ENCODE peak calls at places on chromosomes 4 and X, in nine cellular contexts. X is AG10803; M is aorta; P is naive thymus-derived CD4-positive, alpha-beta T cell; U is left ventricle myocardium inferior; H is HCT116; T is neural progenitor cell; Z is tibial artery; F is GM12865. R is an unnamed sample.

GRCh38 chr4:115678425-115678941 is 565.1 kb upstream of the NDST4 start:
- DNase-seq in F (no peak), T (no peak), M (no peak), P (no peak), H (no peak), U (no peak), X (no peak), Z (no peak), R (no peak)

GRCh38 chr4:128354205-128354821 is 66.7 kb upstream of the PGRMC2 start:
- DNase-seq in M (no peak), T (no peak), Z (no peak), H (no peak), F (no peak), P (no peak), X (peak), U (no peak), R (no peak)

GRCh38 chr4:56698329-56698728 is 17.2 kb upstream of the HOPX start:
- DNase-seq in Z (no peak), X (peak), H (no peak), T (no peak), M (no peak), P (no peak), U (no peak), F (no peak), R (no peak)

GRCh38 chrX:140817943-140818342 is 108.4 kb downstream of the LINC00632 start:
- DNase-seq in U (no peak), T (peak), M (no peak), X (peak), Z (no peak), P (no peak), F (peak), H (no peak), R (peak)

GRCh38 chr4:36394352-36394903 is 113.0 kb downstream of the DTHD1 start:
- DNase-seq in U (no peak), T (no peak), P (peak), H (peak), M (no peak), X (no peak), F (peak), Z (no peak), R (no peak)

GRCh38 chr4:17480530-17480929 is 31.4 kb downstream of the QDPR start:
- DNase-seq in U (no peak), P (no peak), T (no peak), F (no peak), X (no peak), M (no peak), H (no peak), Z (no peak), R (no peak)

GRCh38 chr4:37385424-37385823 is 140.9 kb downstream of the NWD2 start:
- DNase-seq in M (no peak), U (no peak), F (no peak), Z (no peak), T (no peak), H (no peak), P (no peak), X (no peak), R (no peak)

GRCh38 chr4:122827899-122828601 is 1.4 kb downstream of the FGF2 start:
- DNase-seq in U (no peak), H (no peak), P (peak), T (peak), X (peak), Z (peak), M (peak), F (peak), R (peak)

GRCh38 chrX:13689519-13690211 is 737 bp downstream of the RAB9A start:
- DNase-seq in F (no peak), P (no peak), H (no peak), M (no peak), U (no peak), X (peak), T (peak), Z (peak), R (peak)

GRCh38 chr4:165403667-165404066 is 24.9 kb downstream of the CPE start:
- DNase-seq in Z (no peak), P (no peak), X (no peak), T (no peak), H (no peak), U (no peak), F (no peak), M (no peak), R (no peak)

GRCh38 chrX:45322382-45322781 is 121.7 kb upstream of the DIPK2B start:
- DNase-seq in X (peak), U (no peak), T (peak), F (peak), H (peak), M (no peak), Z (peak), P (no peak), R (peak)

GRCh38 chr4:52263612-52264011 is 212.5 kb downstream of the SPATA18 start:
- DNase-seq in T (no peak), Z (peak), U (no peak), M (no peak), P (no peak), F (no peak), X (peak), H (no peak), R (no peak)

GRCh38 chr4:48017108-48017527 is 546 bp downstream of the NIPAL1 start:
- DNase-seq in P (peak), M (peak), X (peak), F (no peak), H (peak), T (peak), Z (no peak), U (no peak), R (no peak)

GRCh38 chrX:86137071-86137470 is 11.2 kb upstream of the DACH2 start:
- DNase-seq in M (no peak), T (no peak), X (no peak), Z (no peak), H (no peak), U (no peak), P (no peak), F (no peak), R (no peak)

GRCh38 chr4:30726090-30726668 is 6.0 kb downstream of the PCDH7 start:
- DNase-seq in H (no peak), X (no peak), Z (no peak), T (no peak), P (no peak), M (no peak), U (no peak), F (no peak), R (no peak)

GRCh38 chrX:4932790-4933189 is 1219.3 kb upstream of the PRKX start:
- DNase-seq in X (no peak), Z (no peak), T (no peak), U (no peak), F (no peak), H (no peak), P (no peak), M (no peak), R (no peak)

GRCh38 chrX:38260231-38260630 is 39.6 kb upstream of the SRPX start:
- DNase-seq in H (peak), M (no peak), U (no peak), F (peak), Z (no peak), X (no peak), P (no peak), T (peak), R (peak)

GRCh38 chr4:76708986-76709385 is 189.0 kb downstream of the SOWAHB start:
- DNase-seq in P (no peak), M (no peak), F (no peak), T (peak), X (no peak), Z (no peak), U (no peak), H (no peak), R (no peak)

GRCh38 chr4:4995103-4995761 is 24.0 kb downstream of the CYTL1 start:
- DNase-seq in Z (peak), X (peak), F (peak), U (peak), P (no peak), M (peak), H (peak), T (peak), R (peak)

GRCh38 chr4:85107553-85107952 is 141.1 kb upstream of the WDFY3 start:
- DNase-seq in U (no peak), X (peak), T (no peak), P (no peak), F (no peak), M (no peak), Z (no peak), H (no peak), R (no peak)

GRCh38 chr4:28490669-28491068 is 1630.0 kb downstream of the STIM2 start:
- DNase-seq in M (no peak), X (no peak), Z (no peak), H (no peak), F (no peak), T (no peak), U (no peak), P (no peak), R (no peak)

GRCh38 chrX:48685416-48685815 is 1.8 kb downstream of the WAS start:
- DNase-seq in U (no peak), T (no peak), X (no peak), P (no peak), F (no peak), H (no peak), Z (no peak), M (peak), R (no peak)

GRCh38 chr4:147019061-147019460 is 73.4 kb upstream of the TTC29 start:
- DNase-seq in F (peak), P (peak), M (peak), H (peak), Z (peak), X (peak), U (peak), T (peak), R (peak)

GRCh38 chrX:47958943-47959342 is 44.8 kb downstream of the ZNF182 start:
- DNase-seq in P (peak), T (no peak), F (no peak), X (no peak), H (no peak), Z (no peak), M (no peak), U (no peak), R (peak)

GRCh38 chr4:149113804-149114430 is 671.7 kb upstream of the NR3C2 start:
- DNase-seq in U (no peak), F (no peak), Z (no peak), M (no peak), X (peak), H (no peak), P (no peak), T (no peak), R (no peak)

GRCh38 chr4:24850669-24851068 is 55.3 kb downstream of the SOD3 start:
- DNase-seq in H (no peak), F (no peak), T (no peak), P (no peak), U (no peak), Z (peak), M (no peak), X (peak), R (peak)

GRCh38 chr4:35608205-35608604 is 636.1 kb downstream of the ARAP2 start:
- DNase-seq in P (no peak), U (no peak), M (no peak), Z (no peak), T (no peak), F (no peak), H (no peak), X (no peak), R (no peak)

GRCh38 chrX:130669233-130669632 is 233.8 kb downstream of the ENOX2 start:
- DNase-seq in Z (no peak), H (no peak), M (no peak), U (no peak), P (no peak), F (no peak), X (peak), T (no peak), R (no peak)

GRCh38 chr4:10750714-10751113 is 66.1 kb upstream of the CLNK start:
- DNase-seq in T (no peak), P (no peak), Z (no peak), M (no peak), H (no peak), X (peak), U (peak), F (no peak), R (no peak)

GRCh38 chrX:19514791-19515614 is at the start of gene MAP3K15:
- DNase-seq in H (no peak), F (peak), M (no peak), Z (no peak), X (peak), U (peak), T (peak), P (no peak), R (no peak)

GRCh38 chrX:22742174-22742573 is 257.6 kb upstream of the DDX53 start:
- DNase-seq in H (no peak), U (no peak), P (no peak), T (no peak), M (no peak), X (peak), Z (no peak), F (no peak), R (no peak)

GRCh38 chr4:117420966-117421365 is 335.6 kb upstream of the TRAM1L1 start:
- DNase-seq in X (no peak), F (no peak), M (no peak), H (no peak), U (no peak), P (no peak), Z (no peak), T (no peak), R (no peak)

GRCh38 chr4:53654300-53654758 is 63.0 kb upstream of the LNX1 start:
- DNase-seq in X (peak), P (no peak), H (no peak), F (peak), T (no peak), Z (no peak), U (no peak), M (no peak), R (no peak)

GRCh38 chr4:20895988-20896387 is 195.7 kb downstream of the PACRGL start:
- DNase-seq in H (no peak), P (no peak), F (no peak), Z (no peak), U (no peak), M (no peak), T (no peak), X (no peak), R (no peak)

GRCh38 chr4:168384437-168385141 is 66.0 kb upstream of the DDX60 start:
- DNase-seq in P (no peak), H (no peak), F (no peak), T (no peak), Z (no peak), X (no peak), M (no peak), U (no peak), R (no peak)

GRCh38 chr4:98626350-98626749 is 32.1 kb downstream of the TSPAN5 start:
- DNase-seq in X (peak), Z (no peak), T (no peak), F (no peak), H (peak), P (no peak), M (peak), U (peak), R (no peak)

DNA sequence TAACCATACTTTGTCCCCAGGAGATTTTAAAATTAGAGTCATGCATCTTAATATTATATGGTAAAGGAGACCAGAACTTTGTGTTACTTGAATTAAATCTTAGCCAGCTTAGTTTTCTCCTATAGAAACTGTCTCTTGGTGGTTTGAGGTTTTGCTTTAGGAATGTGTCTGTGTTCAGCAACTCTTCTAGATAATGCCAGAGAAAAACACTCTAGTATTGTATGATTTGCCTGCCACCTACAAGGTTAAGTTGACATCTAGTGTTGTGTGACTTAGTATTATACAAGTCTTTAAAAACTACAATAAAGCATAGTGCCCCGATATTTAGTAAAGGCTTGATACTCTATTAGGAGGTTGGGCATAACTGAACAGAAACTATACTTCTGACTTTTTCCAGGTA is 2.1 kb downstream of the UGT8 start:
- DNase-seq in M (no peak), H (no peak), T (no peak), P (no peak), Z (no peak), F (peak), U (no peak), X (no peak), R (no peak)
- H3K4me3 ChIP-seq in M (no peak), H (peak), T (no peak), P (no peak), Z (no peak), F (no peak), U (no peak), X (no peak), R (no peak)

GRCh38 chr4:176380352-176381157 is 60.8 kb downstream of the SPCS3 start:
- DNase-seq in Z (no peak), M (no peak), H (no peak), X (no peak), F (peak), U (no peak), T (no peak), P (no peak), R (no peak)
- H3K4me3 ChIP-seq in Z (no peak), M (no peak), H (no peak), X (no peak), F (no peak), U (peak), T (no peak), P (no peak), R (no peak)

GRCh38 chr4:145909331-145909730 is 29.3 kb downstream of the ZNF827 start:
- DNase-seq in F (no peak), U (peak), M (no peak), H (no peak), T (peak), Z (no peak), X (no peak), P (no peak), R (peak)
- H3K4me3 ChIP-seq in F (no peak), U (peak), M (no peak), H (no peak), T (no peak), Z (no peak), X (no peak), P (no peak), R (no peak)

GRCh38 chr4:61750810-61751209 is 550.7 kb downstream of the ADGRL3 start:
- DNase-seq in P (no peak), X (no peak), F (no peak), M (no peak), H (no peak), U (no peak), T (no peak), Z (no peak), R (no peak)

GRCh38 chr4:61752617-61753016 is 552.5 kb downstream of the ADGRL3 start:
- DNase-seq in M (no peak), U (no peak), H (no peak), X (no peak), Z (no peak), F (no peak), P (no peak), T (no peak), R (no peak)

DNA sequence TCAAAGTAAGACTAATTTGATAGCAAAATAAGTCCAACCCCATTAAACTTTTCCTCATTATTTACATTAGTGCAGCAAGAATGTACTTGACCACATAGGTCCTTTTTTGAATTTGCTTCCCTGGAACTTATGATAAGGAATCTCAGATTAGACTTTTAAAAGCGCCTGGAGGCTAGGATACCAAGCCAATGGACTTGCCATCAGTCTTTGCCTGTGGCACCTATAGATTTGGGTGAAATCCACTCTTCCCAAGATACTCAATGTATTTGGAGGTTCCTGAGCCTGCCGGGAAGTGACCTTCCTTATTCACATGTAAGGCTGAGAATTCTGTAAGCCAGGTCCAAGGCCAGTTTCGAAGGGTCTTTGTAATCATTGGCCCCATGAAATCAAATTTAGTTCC is 553.6 kb downstream of the ADGRL3 start:
- DNase-seq in X (no peak), H (no peak), T (no peak), P (no peak), F (no peak), U (no peak), Z (no peak), M (no peak), R (no peak)
- H3K4me3 ChIP-seq in X (no peak), H (no peak), T (no peak), P (no peak), F (no peak), U (no peak), Z (no peak), M (no peak), R (no peak)

DNA sequence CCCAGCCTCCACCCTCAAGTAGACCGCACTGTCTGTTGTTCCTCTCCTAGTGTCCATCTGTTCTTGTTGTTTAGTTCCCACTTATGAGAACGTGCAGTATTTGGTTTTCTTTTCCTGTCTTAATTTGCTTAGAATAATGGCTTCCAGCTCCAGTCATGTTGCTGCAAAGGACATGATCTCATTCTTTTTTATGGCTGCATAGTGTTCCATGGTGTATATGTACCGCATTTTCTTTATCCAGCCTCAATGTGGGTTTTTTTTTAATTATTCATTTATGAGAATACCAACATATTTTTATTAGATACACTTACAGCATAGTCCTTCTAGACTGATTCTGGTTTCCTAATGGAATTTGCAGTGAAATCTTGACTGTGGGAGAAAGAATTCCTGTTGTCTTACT is 1.3 kb downstream of the VMA21 start:
- DNase-seq in M (no peak), H (no peak), F (no peak), U (no peak), X (no peak), Z (no peak), T (no peak), P (no peak), R (no peak)
- H3K4me3 ChIP-seq in M (no peak), H (peak), F (peak), U (peak), X (no peak), Z (no peak), T (peak), P (no peak), R (peak)

GRCh38 chrX:31593353-31593752 is 521.5 kb upstream of the FTHL17 start:
- DNase-seq in X (no peak), P (no peak), Z (no peak), T (no peak), F (no peak), U (no peak), M (no peak), H (no peak), R (no peak)

GRCh38 chrX:31588355-31588754 is 516.5 kb upstream of the FTHL17 start:
- DNase-seq in F (no peak), X (no peak), P (no peak), U (no peak), T (no peak), M (no peak), H (no peak), Z (no peak), R (no peak)

GRCh38 chrX:31590581-31591113 is 518.8 kb upstream of the FTHL17 start:
- DNase-seq in H (no peak), M (no peak), P (no peak), F (no peak), U (no peak), T (no peak), Z (no peak), X (peak), R (no peak)

GRCh38 chrX:31591355-31591754 is 519.5 kb upstream of the FTHL17 start:
- DNase-seq in Z (no peak), X (no peak), U (no peak), H (no peak), M (no peak), P (no peak), F (no peak), T (no peak), R (no peak)

GRCh38 chrX:31589503-31589902 is 517.7 kb upstream of the FTHL17 start:
- DNase-seq in Z (no peak), F (no peak), T (no peak), U (no peak), H (no peak), M (no peak), P (no peak), X (no peak), R (no peak)
- H3K4me3 ChIP-seq in Z (no peak), F (no peak), T (no peak), U (no peak), H (no peak), M (no peak), P (no peak), X (no peak), R (no peak)